ENCODE peak calls at places on chromosomes 16 and 17, in four cellular contexts. One of them, this sample, is unnamed.

GRCh38 chr17:76546556-76547182 is 6.8 kb downstream of the PRCD start:
- DNase-seq in NCI-H1092 treated with DMSO at 0.1 percent for 48 hours: no peak
- DNase-seq in cardiac muscle cell: no peak
- DNase-seq in stimulated activated effector memory CD8-positive, alpha-beta T cell treated with anti-CD3 and anti-CD28 coated beads, Interleukin-12 subunit alpha, Interleukin-12 subunit beta, amount 100 ng/mL, for 72 hours: no peak
- DNase-seq in this sample: no peak

GRCh38 chr17:63925615-63926014 is 6.5 kb downstream of the CD79B start:
- DNase-seq in stimulated activated effector memory CD8-positive, alpha-beta T cell treated with anti-CD3 and anti-CD28 coated beads, Interleukin-12 subunit alpha, Interleukin-12 subunit beta, amount 100 ng/mL, for 72 hours: no peak
- DNase-seq in NCI-H1092 treated with DMSO at 0.1 percent for 48 hours: no peak
- DNase-seq in cardiac muscle cell: no peak
- DNase-seq in this sample: peak

GRCh38 chr16:88088161-88088581 is 136.9 kb downstream of the BANP start:
- DNase-seq in NCI-H1092 treated with DMSO at 0.1 percent for 48 hours: no peak
- DNase-seq in stimulated activated effector memory CD8-positive, alpha-beta T cell treated with anti-CD3 and anti-CD28 coated beads, Interleukin-12 subunit alpha, Interleukin-12 subunit beta, amount 100 ng/mL, for 72 hours: no peak
- DNase-seq in cardiac muscle cell: no peak
- DNase-seq in this sample: no peak

GRCh38 chr16:27286446-27286845 is 17.9 kb upstream of the NSMCE1 start:
- DNase-seq in stimulated activated effector memory CD8-positive, alpha-beta T cell treated with anti-CD3 and anti-CD28 coated beads, Interleukin-12 subunit alpha, Interleukin-12 subunit beta, amount 100 ng/mL, for 72 hours: no peak
- DNase-seq in NCI-H1092 treated with DMSO at 0.1 percent for 48 hours: no peak
- DNase-seq in cardiac muscle cell: no peak
- DNase-seq in this sample: no peak

GRCh38 chr17:73261952-73262675 is 434 bp upstream of the CPSF4L start:
- DNase-seq in NCI-H1092 treated with DMSO at 0.1 percent for 48 hours: peak
- DNase-seq in stimulated activated effector memory CD8-positive, alpha-beta T cell treated with anti-CD3 and anti-CD28 coated beads, Interleukin-12 subunit alpha, Interleukin-12 subunit beta, amount 100 ng/mL, for 72 hours: no peak
- DNase-seq in cardiac muscle cell: no peak
- DNase-seq in this sample: no peak

GRCh38 chr16:25177831-25178688 is 38.7 kb upstream of the AQP8 start:
- DNase-seq in NCI-H1092 treated with DMSO at 0.1 percent for 48 hours: no peak
- DNase-seq in stimulated activated effector memory CD8-positive, alpha-beta T cell treated with anti-CD3 and anti-CD28 coated beads, Interleukin-12 subunit alpha, Interleukin-12 subunit beta, amount 100 ng/mL, for 72 hours: no peak
- DNase-seq in cardiac muscle cell: no peak
- DNase-seq in this sample: no peak

GRCh38 chr16:19437280-19437679 is 19.6 kb downstream of the TMC5 start:
- DNase-seq in NCI-H1092 treated with DMSO at 0.1 percent for 48 hours: no peak
- DNase-seq in stimulated activated effector memory CD8-positive, alpha-beta T cell treated with anti-CD3 and anti-CD28 coated beads, Interleukin-12 subunit alpha, Interleukin-12 subunit beta, amount 100 ng/mL, for 72 hours: no peak
- DNase-seq in cardiac muscle cell: no peak
- DNase-seq in this sample: no peak

GRCh38 chr17:73092518-73093135 is at the start of gene SLC39A11:
- DNase-seq in NCI-H1092 treated with DMSO at 0.1 percent for 48 hours: peak
- DNase-seq in cardiac muscle cell: peak
- DNase-seq in stimulated activated effector memory CD8-positive, alpha-beta T cell treated with anti-CD3 and anti-CD28 coated beads, Interleukin-12 subunit alpha, Interleukin-12 subunit beta, amount 100 ng/mL, for 72 hours: peak
- DNase-seq in this sample: peak

GRCh38 chr17:61285483-61286320 is 113.9 kb upstream of the TBX2 start:
- DNase-seq in cardiac muscle cell: peak
- DNase-seq in NCI-H1092 treated with DMSO at 0.1 percent for 48 hours: no peak
- DNase-seq in stimulated activated effector memory CD8-positive, alpha-beta T cell treated with anti-CD3 and anti-CD28 coated beads, Interleukin-12 subunit alpha, Interleukin-12 subunit beta, amount 100 ng/mL, for 72 hours: no peak
- DNase-seq in this sample: no peak

GRCh38 chr17:61396586-61397085 is 3.0 kb upstream of the TBX2 start:
- DNase-seq in NCI-H1092 treated with DMSO at 0.1 percent for 48 hours: no peak
- DNase-seq in cardiac muscle cell: peak
- DNase-seq in stimulated activated effector memory CD8-positive, alpha-beta T cell treated with anti-CD3 and anti-CD28 coated beads, Interleukin-12 subunit alpha, Interleukin-12 subunit beta, amount 100 ng/mL, for 72 hours: no peak
- DNase-seq in this sample: no peak

GRCh38 chr17:17935321-17936271 is 36.6 kb downstream of the TOM1L2 start:
- DNase-seq in cardiac muscle cell: no peak
- DNase-seq in stimulated activated effector memory CD8-positive, alpha-beta T cell treated with anti-CD3 and anti-CD28 coated beads, Interleukin-12 subunit alpha, Interleukin-12 subunit beta, amount 100 ng/mL, for 72 hours: no peak
- DNase-seq in NCI-H1092 treated with DMSO at 0.1 percent for 48 hours: no peak
- DNase-seq in this sample: no peak

GRCh38 chr16:50093607-50094570 is 28.1 kb downstream of the HEATR3 start:
- DNase-seq in NCI-H1092 treated with DMSO at 0.1 percent for 48 hours: no peak
- DNase-seq in stimulated activated effector memory CD8-positive, alpha-beta T cell treated with anti-CD3 and anti-CD28 coated beads, Interleukin-12 subunit alpha, Interleukin-12 subunit beta, amount 100 ng/mL, for 72 hours: no peak
- DNase-seq in cardiac muscle cell: no peak
- DNase-seq in this sample: no peak

GRCh38 chr17:45290269-45290765 is 26.5 kb downstream of the MAP3K14 start:
- DNase-seq in stimulated activated effector memory CD8-positive, alpha-beta T cell treated with anti-CD3 and anti-CD28 coated beads, Interleukin-12 subunit alpha, Interleukin-12 subunit beta, amount 100 ng/mL, for 72 hours: no peak
- DNase-seq in cardiac muscle cell: no peak
- DNase-seq in NCI-H1092 treated with DMSO at 0.1 percent for 48 hours: no peak
- DNase-seq in this sample: no peak

GRCh38 chr17:16338391-16338790 is 14.9 kb downstream of the CENPV start:
- DNase-seq in stimulated activated effector memory CD8-positive, alpha-beta T cell treated with anti-CD3 and anti-CD28 coated beads, Interleukin-12 subunit alpha, Interleukin-12 subunit beta, amount 100 ng/mL, for 72 hours: no peak
- DNase-seq in cardiac muscle cell: no peak
- DNase-seq in NCI-H1092 treated with DMSO at 0.1 percent for 48 hours: no peak
- DNase-seq in this sample: no peak

GRCh38 chr16:29675811-29676643 is 3.0 kb upstream of the QPRT start:
- DNase-seq in cardiac muscle cell: peak
- DNase-seq in stimulated activated effector memory CD8-positive, alpha-beta T cell treated with anti-CD3 and anti-CD28 coated beads, Interleukin-12 subunit alpha, Interleukin-12 subunit beta, amount 100 ng/mL, for 72 hours: no peak
- DNase-seq in NCI-H1092 treated with DMSO at 0.1 percent for 48 hours: no peak
- DNase-seq in this sample: no peak

GRCh38 chr16:29154676-29155121 is 169.8 kb downstream of the LAT start:
- DNase-seq in NCI-H1092 treated with DMSO at 0.1 percent for 48 hours: no peak
- DNase-seq in cardiac muscle cell: no peak
- DNase-seq in stimulated activated effector memory CD8-positive, alpha-beta T cell treated with anti-CD3 and anti-CD28 coated beads, Interleukin-12 subunit alpha, Interleukin-12 subunit beta, amount 100 ng/mL, for 72 hours: no peak
- DNase-seq in this sample: no peak

GRCh38 chr16:53509906-53510703 is 7.1 kb upstream of the AKTIP start:
- DNase-seq in NCI-H1092 treated with DMSO at 0.1 percent for 48 hours: peak
- DNase-seq in cardiac muscle cell: peak
- DNase-seq in stimulated activated effector memory CD8-positive, alpha-beta T cell treated with anti-CD3 and anti-CD28 coated beads, Interleukin-12 subunit alpha, Interleukin-12 subunit beta, amount 100 ng/mL, for 72 hours: peak
- DNase-seq in this sample: peak

GRCh38 chr17:49146620-49147306 is 14.2 kb downstream of the B4GALNT2 start:
- DNase-seq in stimulated activated effector memory CD8-positive, alpha-beta T cell treated with anti-CD3 and anti-CD28 coated beads, Interleukin-12 subunit alpha, Interleukin-12 subunit beta, amount 100 ng/mL, for 72 hours: no peak
- DNase-seq in NCI-H1092 treated with DMSO at 0.1 percent for 48 hours: no peak
- DNase-seq in cardiac muscle cell: no peak
- DNase-seq in this sample: no peak

GRCh38 chr17:44769647-44770084 is 10.9 kb downstream of the ADAM11 start:
- DNase-seq in NCI-H1092 treated with DMSO at 0.1 percent for 48 hours: no peak
- DNase-seq in stimulated activated effector memory CD8-positive, alpha-beta T cell treated with anti-CD3 and anti-CD28 coated beads, Interleukin-12 subunit alpha, Interleukin-12 subunit beta, amount 100 ng/mL, for 72 hours: no peak
- DNase-seq in cardiac muscle cell: no peak
- DNase-seq in this sample: no peak

GRCh38 chr16:83533193-83533592 is 274.6 kb upstream of the HSBP1 start:
- DNase-seq in stimulated activated effector memory CD8-positive, alpha-beta T cell treated with anti-CD3 and anti-CD28 coated beads, Interleukin-12 subunit alpha, Interleukin-12 subunit beta, amount 100 ng/mL, for 72 hours: no peak
- DNase-seq in NCI-H1092 treated with DMSO at 0.1 percent for 48 hours: no peak
- DNase-seq in cardiac muscle cell: no peak
- DNase-seq in this sample: no peak

GRCh38 chr17:43676471-43676870 is 14.7 kb upstream of the MEOX1 start:
- DNase-seq in stimulated activated effector memory CD8-positive, alpha-beta T cell treated with anti-CD3 and anti-CD28 coated beads, Interleukin-12 subunit alpha, Interleukin-12 subunit beta, amount 100 ng/mL, for 72 hours: no peak
- DNase-seq in NCI-H1092 treated with DMSO at 0.1 percent for 48 hours: no peak
- DNase-seq in cardiac muscle cell: no peak
- DNase-seq in this sample: no peak

GRCh38 chr16:75027520-75028300 is 28.9 kb downstream of the ZNRF1 start:
- DNase-seq in stimulated activated effector memory CD8-positive, alpha-beta T cell treated with anti-CD3 and anti-CD28 coated beads, Interleukin-12 subunit alpha, Interleukin-12 subunit beta, amount 100 ng/mL, for 72 hours: no peak
- DNase-seq in cardiac muscle cell: no peak
- DNase-seq in NCI-H1092 treated with DMSO at 0.1 percent for 48 hours: no peak
- DNase-seq in this sample: no peak

GRCh38 chr16:64951193-64951592 is 170.7 kb downstream of the CDH11 start:
- DNase-seq in NCI-H1092 treated with DMSO at 0.1 percent for 48 hours: no peak
- DNase-seq in stimulated activated effector memory CD8-positive, alpha-beta T cell treated with anti-CD3 and anti-CD28 coated beads, Interleukin-12 subunit alpha, Interleukin-12 subunit beta, amount 100 ng/mL, for 72 hours: no peak
- DNase-seq in cardiac muscle cell: no peak
- DNase-seq in this sample: no peak

GRCh38 chr17:18974407-18975149 is 22.6 kb downstream of the SLC5A10 start:
- DNase-seq in cardiac muscle cell: no peak
- DNase-seq in stimulated activated effector memory CD8-positive, alpha-beta T cell treated with anti-CD3 and anti-CD28 coated beads, Interleukin-12 subunit alpha, Interleukin-12 subunit beta, amount 100 ng/mL, for 72 hours: no peak
- DNase-seq in NCI-H1092 treated with DMSO at 0.1 percent for 48 hours: no peak
- DNase-seq in this sample: no peak

GRCh38 chr17:31646642-31647041 is 212.4 kb downstream of the COPRS start:
- DNase-seq in NCI-H1092 treated with DMSO at 0.1 percent for 48 hours: no peak
- DNase-seq in stimulated activated effector memory CD8-positive, alpha-beta T cell treated with anti-CD3 and anti-CD28 coated beads, Interleukin-12 subunit alpha, Interleukin-12 subunit beta, amount 100 ng/mL, for 72 hours: no peak
- DNase-seq in cardiac muscle cell: no peak
- DNase-seq in this sample: no peak

GRCh38 chr17:78996781-78997201 is 12.8 kb downstream of the CANT1 start:
- DNase-seq in NCI-H1092 treated with DMSO at 0.1 percent for 48 hours: no peak
- DNase-seq in stimulated activated effector memory CD8-positive, alpha-beta T cell treated with anti-CD3 and anti-CD28 coated beads, Interleukin-12 subunit alpha, Interleukin-12 subunit beta, amount 100 ng/mL, for 72 hours: no peak
- DNase-seq in cardiac muscle cell: no peak
- DNase-seq in this sample: no peak

GRCh38 chr17:49618112-49618611 is 42.5 kb downstream of the NXPH3 start:
- DNase-seq in cardiac muscle cell: no peak
- DNase-seq in stimulated activated effector memory CD8-positive, alpha-beta T cell treated with anti-CD3 and anti-CD28 coated beads, Interleukin-12 subunit alpha, Interleukin-12 subunit beta, amount 100 ng/mL, for 72 hours: no peak
- DNase-seq in NCI-H1092 treated with DMSO at 0.1 percent for 48 hours: no peak
- DNase-seq in this sample: no peak

GRCh38 chr17:57451126-57451690 is 194.9 kb downstream of the MSI2 start:
- DNase-seq in cardiac muscle cell: no peak
- DNase-seq in NCI-H1092 treated with DMSO at 0.1 percent for 48 hours: no peak
- DNase-seq in stimulated activated effector memory CD8-positive, alpha-beta T cell treated with anti-CD3 and anti-CD28 coated beads, Interleukin-12 subunit alpha, Interleukin-12 subunit beta, amount 100 ng/mL, for 72 hours: no peak
- DNase-seq in this sample: no peak

GRCh38 chr17:60354223-60354622 is 37.7 kb downstream of the USP32 start:
- DNase-seq in NCI-H1092 treated with DMSO at 0.1 percent for 48 hours: no peak
- DNase-seq in stimulated activated effector memory CD8-positive, alpha-beta T cell treated with anti-CD3 and anti-CD28 coated beads, Interleukin-12 subunit alpha, Interleukin-12 subunit beta, amount 100 ng/mL, for 72 hours: no peak
- DNase-seq in cardiac muscle cell: no peak
- DNase-seq in this sample: no peak

GRCh38 chr17:35079547-35079946 is 16.0 kb upstream of the RFFL start:
- DNase-seq in cardiac muscle cell: no peak
- DNase-seq in stimulated activated effector memory CD8-positive, alpha-beta T cell treated with anti-CD3 and anti-CD28 coated beads, Interleukin-12 subunit alpha, Interleukin-12 subunit beta, amount 100 ng/mL, for 72 hours: no peak
- DNase-seq in NCI-H1092 treated with DMSO at 0.1 percent for 48 hours: no peak
- DNase-seq in this sample: no peak